ENCODE peak calls at places on chromosomes 12 and 14, in five cellular contexts. E, J, S, C and L are unnamed samples.

GRCh38 chr12:112855375-112855774 is 51.4 kb upstream of the OAS1 start:
- DNase-seq in E (no peak), S (no peak), J (no peak), C (peak), L (peak)

GRCh38 chr12:5736016-5736415 is 209.0 kb downstream of the ANO2 start:
- DNase-seq in C (no peak), E (no peak), J (no peak), S (no peak), L (no peak)

GRCh38 chr12:29039013-29039412 is 110.1 kb upstream of the FAR2 start:
- DNase-seq in J (peak), E (peak), C (no peak), S (no peak), L (peak)

GRCh38 chr14:106308839-106309389 is 782.5 kb downstream of the TMEM121 start:
- DNase-seq in S (peak), E (no peak), J (no peak), C (no peak), L (peak)

GRCh38 chr14:85466678-85467077 is 63.3 kb upstream of the FLRT2 start:
- DNase-seq in C (peak), S (no peak), E (no peak), J (no peak), L (no peak)

GRCh38 chr14:72049462-72049861 is 117.2 kb downstream of the RGS6 start:
- DNase-seq in S (no peak), E (no peak), C (peak), J (no peak), L (no peak)

GRCh38 chr14:94773017-94773681 is 3.2 kb upstream of the GSC start:
- DNase-seq in S (no peak), E (no peak), C (no peak), J (no peak), L (no peak)

GRCh38 chr12:119682635-119683340 is 14.9 kb downstream of the PRKAB1 start:
- DNase-seq in S (no peak), J (no peak), E (no peak), C (no peak), L (no peak)

GRCh38 chr12:6647083-6647604 is at the start of gene ACRBP:
- DNase-seq in J (peak), C (no peak), S (peak), E (peak), L (peak)

GRCh38 chr14:64421166-64421565 is 33.0 kb downstream of the MTHFD1 start:
- DNase-seq in E (peak), C (peak), S (no peak), J (peak), L (no peak)
- H3K4me3 ChIP-seq in E (no peak), C (no peak), S (no peak), J (no peak), L (no peak)

GRCh38 chr14:65168840-65169239 is 66.5 kb upstream of the MAX start:
- DNase-seq in S (no peak), E (no peak), J (no peak), C (peak), L (no peak)

GRCh38 chr14:65167072-65167645 is 64.8 kb upstream of the MAX start:
- DNase-seq in C (no peak), J (no peak), E (no peak), S (no peak), L (no peak)

GRCh38 chr14:65169351-65169750 is 67.0 kb upstream of the MAX start:
- DNase-seq in J (peak), S (no peak), E (peak), C (no peak), L (no peak)

GRCh38 chr14:65170768-65171251 is 68.5 kb upstream of the MAX start:
- DNase-seq in S (no peak), J (peak), E (peak), C (peak), L (peak)

GRCh38 chr14:65170318-65170717 is 68.0 kb upstream of the MAX start:
- DNase-seq in C (no peak), J (peak), S (no peak), E (no peak), L (no peak)
- H3K4me3 ChIP-seq in C (peak), J (peak), S (no peak), E (no peak), L (peak)

GRCh38 chr14:38206689-38207088 is 1.0 kb upstream of the SSTR1 start:
- DNase-seq in J (no peak), E (no peak), S (no peak), C (no peak), L (no peak)

GRCh38 chr14:38208825-38209562 is 1.3 kb downstream of the SSTR1 start:
- DNase-seq in C (no peak), J (peak), E (peak), S (peak), L (peak)

GRCh38 chr14:38209572-38210159 is 2.0 kb downstream of the SSTR1 start:
- DNase-seq in J (no peak), E (no peak), S (peak), C (no peak), L (no peak)

GRCh38 chr14:38207342-38207741 is 362 bp upstream of the SSTR1 start:
- DNase-seq in E (no peak), S (no peak), J (no peak), C (no peak), L (no peak)

DNA sequence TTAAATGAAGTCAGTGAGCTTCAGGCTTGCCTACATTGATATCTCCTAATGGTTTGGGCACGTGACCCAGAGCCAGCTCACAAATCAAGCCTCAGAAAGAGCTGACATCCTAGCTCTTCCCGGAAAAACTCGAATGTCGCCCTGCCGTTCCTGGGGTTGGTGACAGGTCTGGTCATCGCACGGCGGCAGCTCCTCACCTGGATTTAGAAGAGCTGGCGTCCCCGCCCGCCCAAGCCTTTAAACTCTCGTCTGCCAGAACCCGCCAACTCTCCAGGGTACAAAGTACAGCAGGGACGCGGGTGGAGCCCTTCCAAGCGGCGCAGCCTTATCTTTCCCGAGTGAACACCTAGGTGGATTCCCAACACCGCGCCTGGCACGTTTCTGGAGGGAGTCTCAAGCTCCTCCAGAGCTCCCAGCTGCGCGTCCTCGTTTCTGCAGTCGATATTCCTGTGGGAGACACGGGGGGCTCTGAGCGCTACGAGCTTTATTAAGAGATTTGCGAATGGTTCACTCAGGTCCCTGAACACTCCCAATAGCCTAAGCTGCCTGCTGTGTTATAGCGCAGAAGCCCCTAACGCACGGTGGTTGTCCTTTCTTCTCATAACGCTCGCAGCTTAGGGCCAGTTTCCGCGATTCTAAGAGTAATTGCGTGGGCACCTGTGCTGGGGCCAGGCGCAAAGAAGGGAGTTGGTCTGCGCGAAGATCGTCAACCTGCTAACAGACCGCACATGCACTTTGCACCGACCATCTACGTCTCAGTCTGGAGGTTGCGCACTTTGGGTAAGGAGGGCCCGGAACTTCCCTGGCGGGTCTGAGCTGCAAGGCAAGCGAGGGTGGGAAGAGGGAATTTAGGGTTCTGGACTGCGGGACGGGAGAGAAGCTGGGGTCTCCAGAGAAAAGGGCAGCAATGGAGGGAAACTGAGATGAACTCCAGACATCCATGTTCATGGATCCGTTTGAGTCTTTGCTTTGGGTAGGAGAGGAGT is at the start of gene SSTR1:
- DNase-seq in C (no peak), J (no peak), E (peak), S (peak), L (no peak)
- H3K4me3 ChIP-seq in C (peak), J (peak), E (peak), S (peak), L (no peak)

GRCh38 chr14:100115726-100116125 is 43.7 kb downstream of the DEGS2 start:
- DNase-seq in C (no peak), S (no peak), E (no peak), J (no peak), L (no peak)
- H3K4me3 ChIP-seq in C (no peak), S (no peak), E (no peak), J (no peak), L (no peak)

DNA sequence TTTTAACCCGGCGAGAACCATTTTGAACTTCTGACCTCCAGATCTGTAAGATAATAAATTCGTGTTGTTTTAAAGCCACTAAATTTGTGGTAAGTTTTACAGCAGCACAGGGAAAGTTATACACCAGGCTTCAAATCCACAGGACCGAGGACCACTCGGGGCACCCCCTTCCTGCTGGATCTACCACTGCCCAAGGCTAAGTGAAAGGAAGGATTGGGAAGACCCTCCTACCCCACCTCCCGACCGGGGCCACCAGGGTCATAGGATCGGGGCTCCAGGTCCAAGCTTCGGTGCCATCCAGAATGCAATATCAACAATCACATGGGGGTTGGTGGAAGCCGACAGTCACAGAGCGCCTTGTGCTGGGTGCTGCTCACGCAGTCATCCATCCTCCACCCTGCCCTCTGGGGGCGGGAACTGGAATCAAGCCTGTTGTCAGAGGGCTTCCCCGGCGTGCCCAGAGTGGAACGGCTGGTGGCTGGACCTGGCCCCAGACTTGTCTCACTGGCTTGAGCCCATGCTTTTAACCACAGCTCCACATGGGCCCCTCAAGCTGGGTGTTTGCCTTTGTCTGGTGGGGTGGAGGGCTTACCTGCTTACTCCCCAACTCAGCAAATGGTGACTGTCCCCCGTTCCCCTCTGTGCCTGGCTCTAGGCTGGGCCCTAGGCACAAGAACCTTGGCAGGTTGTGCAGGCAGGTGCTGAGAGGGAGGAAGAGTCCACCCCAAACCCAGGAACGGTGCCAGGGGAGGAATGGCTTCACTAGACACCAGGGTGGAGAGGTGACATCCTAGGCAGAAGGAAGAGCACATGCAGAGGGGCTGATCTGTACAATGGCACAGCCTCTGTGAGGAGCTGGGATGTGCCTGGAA is 180.3 kb upstream of the RTL1 start:
- DNase-seq in S (peak), E (no peak), C (peak), J (no peak), L (peak)
- H3K4me3 ChIP-seq in S (no peak), E (no peak), C (no peak), J (no peak), L (no peak)